ENCODE peak calls at places on chromosome 18, in seven cellular contexts. G is nephron progenitor cell, T is GM13976, K is epithelial cell of esophagus, Y is brain microvascular endothelial cell, L is HFFc6, B is breast epithelium. A is an unnamed sample.
A peak's percentile ranks its signal among the peaks of the same experiment; 100 is the strongest.

GRCh38 chr18:3688682-3689081 is 238.7 kb downstream of the TGIF1 start:
- DNase-seq in K (peak; percentile 64), G (no peak), L (peak; percentile 93), Y (peak; percentile 93), T (no peak), B (no peak), A (no peak)

GRCh38 chr18:48024891-48025660 is 94.6 kb upstream of the SMAD2 start:
- DNase-seq in K (no peak), G (no peak), Y (no peak), B (no peak), L (no peak), T (no peak), A (no peak)

GRCh38 chr18:63161032-63161727 is 158.4 kb downstream of the BCL2 start:
- DNase-seq in K (no peak), L (no peak), T (peak; percentile 54), B (no peak), Y (no peak), G (no peak), A (no peak)

GRCh38 chr18:48670751-48671560 is 132.1 kb downstream of the CTIF start:
- DNase-seq in K (no peak), T (no peak), Y (no peak), L (no peak), B (no peak), G (no peak), A (peak; percentile 7)

GRCh38 chr18:5630057-5630765 is 86.4 kb upstream of the EPB41L3 start:
- DNase-seq in T (peak; percentile 68), G (peak; percentile 90), K (peak; percentile 40), Y (no peak), L (no peak), B (peak; percentile 59), A (peak; percentile 69)

GRCh38 chr18:3995476-3996102 is 459.5 kb downstream of the DLGAP1 start:
- DNase-seq in G (peak; percentile 64), K (peak; percentile 81), Y (peak; percentile 33), L (peak; percentile 22), T (peak; percentile 32), B (no peak), A (peak; percentile 70)

GRCh38 chr18:50644807-50645206 is 84.9 kb downstream of the MAPK4 start:
- DNase-seq in T (no peak), G (peak; percentile 30), L (no peak), B (no peak), K (peak; percentile 63), Y (no peak), A (no peak)

GRCh38 chr18:46641917-46642316 is 15.1 kb downstream of the LOXHD1 start:
- DNase-seq in K (no peak), L (no peak), G (no peak), B (no peak), Y (no peak), T (no peak), A (no peak)

GRCh38 chr18:61887838-61888237 is 5.0 kb downstream of the RNF152 start:
- DNase-seq in Y (no peak), G (no peak), K (no peak), L (no peak), B (no peak), T (no peak), A (no peak)

GRCh38 chr18:5787936-5788335 is 107.4 kb downstream of the TMEM200C start:
- DNase-seq in B (no peak), K (no peak), Y (no peak), T (no peak), L (no peak), G (peak; percentile 10), A (no peak)

GRCh38 chr18:26040051-26040656 is 50.3 kb downstream of the SS18 start:
- DNase-seq in G (no peak), L (no peak), Y (no peak), K (peak; percentile 76), T (no peak), B (no peak), A (no peak)

GRCh38 chr18:9455718-9456511 is 19.4 kb upstream of the RALBP1 start:
- DNase-seq in B (no peak), T (no peak), K (peak; percentile 37), L (no peak), Y (no peak), G (no peak), A (no peak)

GRCh38 chr18:39946623-39947061 is 2008.4 kb upstream of the PIK3C3 start:
- DNase-seq in B (no peak), L (peak; percentile 75), K (peak; percentile 83), Y (peak; percentile 63), T (no peak), G (no peak), A (no peak)

DNA sequence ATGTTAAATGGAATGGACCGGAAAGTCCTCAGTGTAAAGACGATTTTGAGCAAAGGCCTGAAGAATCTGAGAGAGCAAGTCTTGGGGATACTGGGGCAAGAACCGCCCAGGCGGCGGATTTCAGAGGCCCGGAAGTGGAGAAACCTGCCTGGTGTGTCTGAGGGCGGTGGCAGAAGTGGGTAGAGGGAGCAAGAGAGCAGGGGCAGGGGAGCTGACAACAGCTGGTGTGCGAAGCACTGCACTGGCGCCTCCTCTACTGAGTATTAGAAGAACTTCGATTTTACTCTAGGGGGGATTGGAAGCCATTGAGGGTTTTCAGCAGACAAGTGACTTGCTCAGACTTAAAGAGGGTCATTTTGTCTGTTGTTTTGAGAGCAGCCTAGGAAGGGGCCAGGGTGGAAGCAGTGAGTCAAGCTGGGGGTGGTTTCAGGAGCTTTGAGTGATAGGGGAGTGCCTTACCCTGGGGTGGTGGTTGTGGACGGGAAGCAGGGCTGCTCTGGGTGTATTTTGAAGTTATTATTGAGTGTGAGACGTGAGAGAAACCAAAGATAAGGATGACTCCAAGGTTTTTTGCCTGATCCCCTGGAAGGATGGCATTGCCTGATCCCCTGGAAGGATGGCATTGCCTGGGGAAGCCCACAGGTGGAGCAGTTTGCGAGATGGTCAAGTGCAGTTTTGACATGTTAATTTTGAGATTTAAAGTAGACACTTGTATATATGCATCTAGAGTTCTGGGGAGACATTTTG is 52.5 kb downstream of the ZNF236 start:
- DNase-seq in Y (no peak), L (no peak), K (peak; percentile 18), T (no peak), G (no peak), B (no peak), A (no peak)
- TF ChIP-seq CTCF in Y (no peak), L (no peak), K (no peak), T (no peak), G (no peak), B (no peak), A (no peak)

GRCh38 chr18:12651651-12652050 is 6.3 kb downstream of the SPIRE1 start:
- DNase-seq in K (no peak), B (no peak), Y (no peak), T (no peak), L (no peak), G (no peak), A (no peak)
- TF ChIP-seq CTCF in K (no peak), B (no peak), Y (no peak), T (no peak), L (no peak), G (no peak), A (no peak)

GRCh38 chr18:7663305-7664023 is 96.3 kb downstream of the PTPRM start:
- DNase-seq in Y (no peak), T (no peak), G (no peak), K (no peak), L (no peak), B (no peak), A (no peak)

GRCh38 chr18:7664024-7664312 is 96.9 kb downstream of the PTPRM start:
- DNase-seq in Y (no peak), T (no peak), G (no peak), L (no peak), K (no peak), B (no peak), A (no peak)

GRCh38 chr18:7662866-7663265 is 95.8 kb downstream of the PTPRM start:
- DNase-seq in K (no peak), T (no peak), G (no peak), Y (no peak), L (no peak), B (no peak), A (no peak)

GRCh38 chr18:7668392-7668791 is 101.3 kb downstream of the PTPRM start:
- DNase-seq in Y (no peak), B (no peak), K (no peak), T (no peak), L (no peak), G (peak; percentile 9), A (no peak)

DNA sequence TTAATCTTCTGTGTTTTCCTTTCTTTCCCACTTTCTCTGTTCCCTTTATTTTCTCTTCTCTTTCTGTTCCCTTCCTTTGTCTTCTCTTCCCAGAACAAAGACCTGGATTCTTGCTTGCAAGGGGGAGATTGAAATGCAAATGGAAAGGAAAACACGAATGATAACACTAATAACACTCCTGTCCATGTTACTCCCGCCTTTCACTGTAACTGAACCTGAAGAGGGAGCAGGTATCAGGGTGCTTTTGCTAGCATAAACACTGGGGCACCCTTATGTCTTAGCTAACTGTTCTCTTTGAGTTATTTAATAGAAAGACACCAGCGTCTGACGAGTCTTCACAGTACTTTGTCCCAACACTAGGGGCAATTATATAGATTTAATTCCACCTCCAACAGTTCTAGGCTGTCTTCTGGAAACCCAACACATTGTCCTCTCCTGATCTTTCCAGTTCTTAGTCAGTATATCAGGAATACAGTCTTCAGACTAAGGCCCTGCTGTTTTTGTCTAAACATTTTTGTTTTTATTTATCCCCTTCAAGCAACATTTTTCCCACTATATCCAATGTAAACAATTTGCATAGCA is 99.2 kb downstream of the PTPRM start:
- DNase-seq in T (no peak), B (no peak), Y (no peak), G (no peak), K (no peak), L (no peak), A (no peak)
- TF ChIP-seq CTCF in T (no peak), B (no peak), Y (peak; percentile 9), G (no peak), K (no peak), L (peak; percentile 27), A (peak; percentile 30)

GRCh38 chr18:56289381-56289780 is 349.0 kb downstream of the TXNL1 start:
- DNase-seq in T (no peak), Y (no peak), L (no peak), B (no peak), G (no peak), K (no peak), A (no peak)

GRCh38 chr18:56294484-56295183 is 343.8 kb downstream of the TXNL1 start:
- DNase-seq in Y (no peak), L (no peak), G (no peak), B (no peak), K (no peak), T (no peak), A (no peak)

GRCh38 chr18:56286775-56287174 is 351.6 kb downstream of the TXNL1 start:
- DNase-seq in B (no peak), G (no peak), Y (peak; percentile 20), L (peak; percentile 50), K (peak; percentile 44), T (no peak), A (no peak)

GRCh38 chr18:56296381-56296780 is 342.0 kb downstream of the TXNL1 start:
- DNase-seq in K (no peak), Y (no peak), B (no peak), G (no peak), T (no peak), L (no peak), A (no peak)

DNA sequence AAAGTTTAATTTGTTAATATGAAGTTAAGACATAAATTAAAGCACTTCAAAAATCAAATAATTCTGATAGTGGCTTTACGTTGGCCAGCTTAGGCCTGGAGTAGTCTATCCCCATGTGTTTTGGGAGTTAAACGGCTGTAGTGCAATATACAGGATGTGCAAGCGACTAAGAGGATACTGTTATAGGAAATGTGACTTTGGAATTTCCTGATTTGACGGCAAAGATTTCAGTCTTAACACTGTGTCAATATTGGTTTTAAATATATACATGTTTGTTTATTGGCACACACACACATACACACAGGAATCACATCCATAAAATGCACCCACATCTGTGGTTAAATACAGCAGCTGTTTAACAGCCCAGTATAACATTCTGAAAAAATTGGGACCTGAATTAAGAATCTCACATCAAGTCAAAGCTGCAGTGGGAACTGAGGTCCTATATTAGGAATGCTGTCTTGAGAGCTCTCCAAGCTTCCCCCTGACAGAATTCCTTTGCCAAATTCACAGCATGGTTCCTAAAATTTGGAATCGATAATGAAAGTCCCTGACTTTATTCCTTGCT is 347.1 kb downstream of the TXNL1 start:
- DNase-seq in B (no peak), K (no peak), Y (no peak), G (no peak), L (no peak), T (no peak), A (no peak)
- TF ChIP-seq CTCF in B (no peak), K (no peak), Y (no peak), G (no peak), L (no peak), T (no peak), A (no peak)

A was measured in mesothelial cell of epicardium.